ENCODE peak calls at places on chromosomes 5 and 9, in seven cellular contexts. Y is mucosa of descending colon, T is PC-9, W is PC-3, Q is body of pancreas, G is choroid plexus epithelial cell, P is pancreas. I is an unnamed sample.
A peak's percentile ranks its signal among the peaks of the same experiment; 100 is the strongest.

GRCh38 chr5:125093776-125094175 is 347.3 kb upstream of the ZNF608 start:
- DNase-seq in W (peak; percentile 72), Y (no peak), Q (no peak), G (peak; percentile 73), P (no peak), T (no peak), I (peak; percentile 44)

GRCh38 chr5:81208904-81209303 is 24.2 kb upstream of the CKMT2 start:
- DNase-seq in W (peak; percentile 70), P (no peak), T (no peak), Y (no peak), Q (no peak), G (no peak), I (no peak)

GRCh38 chr5:93100433-93100832 is 480.6 kb downstream of the NR2F1-AS1 start:
- DNase-seq in Y (no peak), W (peak; percentile 85), T (no peak), P (no peak), Q (no peak), G (peak; percentile 62), I (peak; percentile 62)

GRCh38 chr9:78021692-78022091 is 9.9 kb downstream of the GNAQ start:
- DNase-seq in P (no peak), W (no peak), Q (no peak), Y (peak; percentile 65), T (no peak), G (peak; percentile 70), I (no peak)

GRCh38 chr9:108162664-108163063 is 673.1 kb upstream of the KLF4 start:
- DNase-seq in P (no peak), T (no peak), Q (no peak), Y (no peak), W (peak; percentile 42), G (peak; percentile 80), I (peak; percentile 44)

GRCh38 chr5:87649455-87649854 is 236.7 kb upstream of the CCNH start:
- DNase-seq in P (no peak), W (peak; percentile 70), Y (no peak), G (no peak), Q (no peak), T (no peak), I (no peak)

GRCh38 chr5:53944981-53945380 is 365.4 kb downstream of the ARL15 start:
- DNase-seq in Y (no peak), Q (no peak), T (no peak), P (no peak), W (no peak), G (no peak), I (no peak)

GRCh38 chr5:60955239-60955638 is 10.2 kb downstream of the NDUFAF2 start:
- DNase-seq in W (no peak), Y (no peak), G (no peak), P (no peak), T (no peak), Q (no peak), I (no peak)

GRCh38 chr5:178416919-178417318 is 173.3 kb downstream of the COL23A1 start:
- DNase-seq in P (no peak), T (no peak), W (peak; percentile 85), Y (no peak), Q (no peak), G (peak; percentile 41), I (peak; percentile 4)

GRCh38 chr9:115615821-115616665 is 498.1 kb upstream of the TNC start:
- DNase-seq in W (peak; percentile 92), Q (no peak), Y (no peak), T (peak; percentile 59), G (peak; percentile 86), P (no peak), I (peak; percentile 92)

DNA sequence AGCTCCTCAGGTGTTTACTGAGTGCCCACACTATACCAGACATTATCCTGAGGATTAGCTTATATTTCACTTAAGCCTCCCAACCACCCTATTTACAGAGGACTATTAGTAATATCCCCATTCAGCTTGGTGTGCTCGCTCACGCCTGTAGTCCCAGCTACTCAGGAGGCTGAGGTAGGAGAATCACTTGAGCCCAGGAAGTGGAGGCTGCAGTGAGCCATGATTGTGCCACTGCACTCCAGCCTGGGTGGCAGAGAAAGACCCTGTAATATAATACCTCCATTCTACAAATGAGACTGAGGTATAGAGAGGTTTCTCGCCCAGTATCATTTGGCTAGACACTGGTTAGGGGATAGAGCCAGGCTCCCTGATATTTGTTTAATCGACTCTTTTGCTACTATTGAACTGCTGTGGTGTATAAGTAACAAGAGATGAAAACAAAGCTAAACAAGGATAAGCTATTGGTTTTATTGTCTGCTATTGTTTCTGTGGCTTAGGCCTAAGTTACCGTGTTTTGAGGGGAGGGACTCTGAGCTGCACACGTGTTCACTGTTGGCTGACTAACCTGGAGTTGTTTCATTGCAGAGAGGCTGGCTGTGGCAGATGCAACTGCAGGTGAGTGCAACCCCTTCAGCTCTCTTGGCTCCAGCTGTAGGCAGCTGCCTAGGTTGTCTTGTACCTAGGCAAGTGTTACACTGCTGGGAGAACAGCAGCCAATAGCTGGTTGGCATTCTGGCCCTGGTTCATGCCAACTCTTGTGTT is 17.8 kb upstream of the MATR3 start:
- DNase-seq in W (peak; percentile 48), Q (no peak), Y (peak; percentile 43), T (no peak), P (no peak), G (no peak), I (no peak)
- H3K4me3 ChIP-seq in W (peak overlapping the region; percentile 100), Q (no peak overlapping the region), Y (no peak overlapping the region), T (peak overlapping the region; percentile 92), P (no peak overlapping the region), G (no peak overlapping the region), I (no peak overlapping the region)

DNA sequence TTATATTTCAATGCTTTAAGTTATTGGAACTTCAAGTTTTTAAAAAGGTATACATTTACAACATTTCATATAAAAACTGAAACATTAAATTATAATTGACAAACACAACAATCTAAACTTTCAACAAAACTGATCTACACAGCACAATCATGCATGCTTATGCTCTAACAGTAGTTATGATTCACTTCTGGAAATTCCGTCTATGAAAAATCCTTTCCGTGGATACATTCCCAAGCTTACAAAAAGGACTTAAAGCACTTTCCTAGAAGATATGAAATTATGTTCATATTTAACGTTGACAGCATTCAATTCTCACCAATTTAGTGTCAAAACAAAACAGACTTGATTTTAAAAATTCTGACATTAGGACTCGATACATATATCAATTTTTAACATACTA is 3.7 kb downstream of the HNRNPH1 start:
- DNase-seq in Q (no peak), P (no peak), G (no peak), T (no peak), W (no peak), Y (no peak), I (no peak)
- H3K4me3 ChIP-seq in Q (no peak overlapping the region), P (peak overlapping the region; percentile 3), G (peak overlapping the region; percentile 100), T (peak overlapping the region; percentile 95), W (peak overlapping the region; percentile 73), Y (no peak overlapping the region), I (peak overlapping the region; percentile 14)

DNA sequence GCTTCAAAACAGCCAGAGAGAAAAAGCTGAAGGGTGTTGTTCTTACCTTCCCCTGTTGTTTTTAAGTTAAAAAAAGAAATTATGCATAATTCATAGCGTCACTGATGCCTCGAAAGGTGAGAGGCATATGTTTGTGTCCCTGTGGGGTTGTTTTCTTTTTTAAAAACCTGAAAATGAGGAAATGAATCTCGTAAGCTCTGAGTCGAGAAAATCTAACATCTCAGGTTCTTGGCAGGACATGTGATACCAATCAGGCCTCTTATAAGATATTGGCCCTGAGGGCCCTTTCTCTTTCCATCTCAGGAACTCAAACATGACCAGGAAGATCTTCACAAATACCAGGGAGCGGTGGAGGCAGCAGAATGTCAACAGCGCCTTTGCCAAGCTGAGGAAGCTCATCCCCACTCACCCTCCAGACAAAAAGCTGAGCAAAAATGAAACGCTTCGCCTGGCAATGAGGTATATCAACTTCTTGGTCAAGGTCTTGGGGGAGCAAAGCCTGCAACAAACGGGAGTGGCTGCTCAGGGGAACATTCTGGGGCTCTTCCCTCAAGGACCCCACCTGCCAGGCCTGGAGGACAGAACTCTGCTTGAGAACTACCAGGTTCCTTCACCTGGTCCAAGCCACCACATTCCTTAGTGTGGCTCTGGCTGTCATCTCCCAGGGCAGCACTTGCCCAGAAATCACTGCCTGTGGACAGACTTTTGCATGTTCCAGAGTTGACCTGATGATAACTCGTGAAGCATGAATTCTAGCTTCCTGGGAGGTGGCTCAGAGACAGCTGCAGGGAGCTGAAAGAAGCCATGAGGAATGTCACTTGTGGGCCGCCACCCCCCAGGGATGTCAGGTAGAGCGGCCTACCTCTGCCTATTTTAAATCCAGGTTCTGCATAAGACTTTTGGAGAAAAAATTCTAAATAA is at the start of gene TAL2:
- DNase-seq in Q (no peak), T (no peak), P (no peak), Y (no peak), G (no peak), W (no peak), I (no peak)
- H3K4me3 ChIP-seq in Q (no peak within 1 kb of the TSS), T (no peak within 1 kb of the TSS), P (no peak within 1 kb of the TSS), Y (no peak within 1 kb of the TSS), G (no peak within 1 kb of the TSS), W (no peak within 1 kb of the TSS), I (no peak within 1 kb of the TSS)

DNA sequence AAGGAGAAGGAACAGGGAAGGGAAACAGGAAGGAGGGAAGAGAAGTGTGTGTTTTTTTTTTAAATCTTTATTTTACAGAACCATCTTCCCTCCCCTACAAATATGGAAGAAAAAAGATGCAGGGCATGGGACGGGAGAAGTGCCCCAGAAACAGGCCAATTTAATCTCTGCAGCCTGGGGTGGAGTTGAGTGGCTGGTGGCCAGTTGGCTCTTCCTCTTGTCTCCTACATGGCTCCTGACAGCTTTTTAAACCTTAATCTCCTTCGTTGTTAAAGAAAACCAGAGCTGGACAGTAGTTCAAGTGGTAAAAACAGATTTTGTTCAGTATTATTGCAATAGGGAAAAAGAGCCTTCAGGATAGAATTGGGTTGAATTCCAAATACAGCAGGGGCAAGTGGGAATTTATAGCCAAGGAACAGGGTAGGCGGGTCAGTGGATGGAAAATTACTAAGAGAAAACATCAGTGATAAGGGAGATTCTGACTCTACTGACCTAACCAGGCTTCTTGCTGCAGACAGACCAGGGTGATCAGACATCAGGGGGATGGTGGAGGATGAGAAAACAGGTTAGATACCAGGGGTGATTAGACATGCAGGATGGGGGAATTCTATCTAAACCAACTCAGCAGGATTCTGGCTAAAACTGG is 125.1 kb upstream of the CLINT1 start:
- DNase-seq in Y (no peak), T (no peak), W (no peak), P (no peak), G (no peak), Q (no peak), I (no peak)
- H3K4me3 ChIP-seq in Y (no peak overlapping the region), T (no peak overlapping the region), W (no peak overlapping the region), P (no peak overlapping the region), G (no peak overlapping the region), Q (no peak overlapping the region), I (no peak overlapping the region)

GRCh38 chr9:76628155-76628554 is 136.1 kb upstream of the PCA3 start:
- DNase-seq in W (no peak), Q (no peak), G (no peak), T (no peak), Y (no peak), P (no peak), I (no peak)

GRCh38 chr9:76621011-76621410 is 143.2 kb upstream of the PCA3 start:
- DNase-seq in Y (no peak), G (peak; percentile 33), P (no peak), W (no peak), Q (no peak), T (no peak), I (no peak)

GRCh38 chr9:76626980-76627379 is 137.3 kb upstream of the PCA3 start:
- DNase-seq in G (no peak), P (no peak), Y (no peak), W (no peak), Q (no peak), T (no peak), I (no peak)

GRCh38 chr9:76620586-76620985 is 143.7 kb upstream of the PCA3 start:
- DNase-seq in Y (no peak), P (no peak), Q (no peak), W (no peak), T (no peak), G (peak; percentile 41), I (no peak)

GRCh38 chr9:76624381-76625048 is 139.7 kb upstream of the PCA3 start:
- DNase-seq in Q (no peak), Y (no peak), G (peak; percentile 7), P (no peak), W (no peak), T (no peak), I (no peak)
- H3K4me3 ChIP-seq in Q (no peak overlapping the region), Y (no peak overlapping the region), G (no peak overlapping the region), P (no peak overlapping the region), W (no peak overlapping the region), T (no peak overlapping the region), I (no peak overlapping the region)

I was measured in BJ.